ENCODE peak calls at places on chromosome 3, in nine cellular contexts. N is left lung; I is neuronal stem cell; P is naive thymus-derived CD4-positive, alpha-beta T cell; S is right cardiac atrium; D is BE2C; M is trophoblast cell; K is K562; T is sigmoid colon. Z is an unnamed sample.

GRCh38 chr3:8769088-8769822 is at the start of gene OXTR:
- DNase-seq in P (peak; percentile 18), I (peak; percentile 77), M (peak; percentile 85), D (peak; percentile 65), S (peak; percentile 75), K (peak; percentile 93), N (peak; percentile 89), T (no peak), Z (peak; percentile 79)

GRCh38 chr3:22236490-22237271 is 485.7 kb upstream of the ZNF385D start:
- DNase-seq in P (no peak), T (no peak), N (no peak), I (no peak), M (no peak), K (no peak), S (no peak), D (no peak), Z (no peak)

GRCh38 chr3:129611812-129612349 is 5.4 kb upstream of the PLXND1 start:
- DNase-seq in M (peak; percentile 92), S (peak; percentile 86), D (no peak), P (no peak), K (no peak), I (no peak), N (peak; percentile 76), T (no peak), Z (no peak)

GRCh38 chr3:187669675-187670504 is at the start of gene SST:
- DNase-seq in M (peak; percentile 59), D (peak; percentile 15), I (peak; percentile 82), N (peak; percentile 68), T (no peak), P (peak; percentile 4), K (no peak), S (peak; percentile 80), Z (peak; percentile 60)

GRCh38 chr3:189192725-189193124 is 21.0 kb downstream of the TPRG1 start:
- DNase-seq in S (no peak), D (no peak), I (no peak), M (no peak), K (no peak), T (no peak), P (no peak), N (no peak), Z (no peak)

GRCh38 chr3:78178209-78178608 is 1138.3 kb downstream of the ROBO2 start:
- DNase-seq in I (no peak), N (no peak), D (no peak), M (no peak), T (no peak), K (no peak), S (no peak), P (no peak), Z (no peak)

GRCh38 chr3:56613016-56613415 is 56.0 kb downstream of the CCDC66 start:
- DNase-seq in M (no peak), K (no peak), P (peak; percentile 22), S (no peak), T (no peak), I (no peak), N (no peak), D (no peak), Z (no peak)

GRCh38 chr3:127263586-127264231 is 24.1 kb downstream of the PRR20G start:
- DNase-seq in P (no peak), D (no peak), M (no peak), I (no peak), T (no peak), S (no peak), N (no peak), K (no peak), Z (no peak)

GRCh38 chr3:144127700-144128099 is 156.1 kb downstream of the DIPK2A start:
- DNase-seq in P (no peak), T (no peak), K (no peak), N (no peak), D (no peak), M (no peak), S (no peak), I (no peak), Z (no peak)

GRCh38 chr3:67401911-67402310 is 252.5 kb downstream of the SUCLG2 start:
- DNase-seq in M (no peak), P (no peak), I (no peak), D (no peak), N (peak; percentile 50), S (no peak), K (no peak), T (no peak), Z (no peak)

GRCh38 chr3:53780171-53780570 is 66.0 kb downstream of the CHDH start:
- DNase-seq in T (no peak), K (no peak), D (no peak), M (peak; percentile 67), I (no peak), P (no peak), N (no peak), S (no peak), Z (no peak)

GRCh38 chr3:128932516-128933212 is 53.2 kb downstream of the ACAD9 start:
- DNase-seq in S (no peak), D (no peak), T (no peak), K (no peak), P (no peak), N (no peak), I (no peak), M (no peak), Z (no peak)

GRCh38 chr3:113628316-113628715 is 68.1 kb downstream of the USF3 start:
- DNase-seq in P (no peak), N (no peak), K (no peak), M (no peak), I (no peak), T (no peak), S (no peak), D (no peak), Z (no peak)

GRCh38 chr3:9102240-9102841 is 139.1 kb upstream of the RAD18 start:
- DNase-seq in N (no peak), M (no peak), I (peak; percentile 73), K (no peak), D (peak; percentile 22), S (no peak), P (no peak), T (no peak), Z (no peak)

GRCh38 chr3:108472011-108472591 is 38.3 kb downstream of the MYH15 start:
- DNase-seq in P (no peak), S (no peak), I (no peak), N (no peak), M (peak; percentile 24), K (no peak), D (peak; percentile 76), T (no peak), Z (peak; percentile 89)

GRCh38 chr3:84885199-84885882 is 73.4 kb upstream of the CADM2 start:
- DNase-seq in P (no peak), T (no peak), K (no peak), M (no peak), N (no peak), D (no peak), S (no peak), I (no peak), Z (no peak)

GRCh38 chr3:173411288-173412064 is 13.9 kb downstream of the NLGN1 start:
- DNase-seq in P (no peak), D (peak; percentile 15), K (no peak), S (no peak), N (no peak), I (no peak), M (peak; percentile 53), T (no peak), Z (peak; percentile 52)

GRCh38 chr3:141080407-141080806 is 29.3 kb downstream of the SPSB4 start:
- DNase-seq in T (no peak), N (no peak), P (no peak), M (no peak), D (no peak), K (no peak), S (no peak), I (no peak), Z (no peak)
- H3K4me1 ChIP-seq in T (peaks cover 21% of the 10 kb centered on the region), N (peaks cover 13% of the 10 kb centered on the region), P (no peaks in the 10 kb centered on the region), M (peaks cover 76% of the 10 kb centered on the region), D (peaks cover 63% of the 10 kb centered on the region), K (no peaks in the 10 kb centered on the region), S (peaks cover 19% of the 10 kb centered on the region), I (peaks cover 85% of the 10 kb centered on the region), Z (peaks cover 19% of the 10 kb centered on the region)

DNA sequence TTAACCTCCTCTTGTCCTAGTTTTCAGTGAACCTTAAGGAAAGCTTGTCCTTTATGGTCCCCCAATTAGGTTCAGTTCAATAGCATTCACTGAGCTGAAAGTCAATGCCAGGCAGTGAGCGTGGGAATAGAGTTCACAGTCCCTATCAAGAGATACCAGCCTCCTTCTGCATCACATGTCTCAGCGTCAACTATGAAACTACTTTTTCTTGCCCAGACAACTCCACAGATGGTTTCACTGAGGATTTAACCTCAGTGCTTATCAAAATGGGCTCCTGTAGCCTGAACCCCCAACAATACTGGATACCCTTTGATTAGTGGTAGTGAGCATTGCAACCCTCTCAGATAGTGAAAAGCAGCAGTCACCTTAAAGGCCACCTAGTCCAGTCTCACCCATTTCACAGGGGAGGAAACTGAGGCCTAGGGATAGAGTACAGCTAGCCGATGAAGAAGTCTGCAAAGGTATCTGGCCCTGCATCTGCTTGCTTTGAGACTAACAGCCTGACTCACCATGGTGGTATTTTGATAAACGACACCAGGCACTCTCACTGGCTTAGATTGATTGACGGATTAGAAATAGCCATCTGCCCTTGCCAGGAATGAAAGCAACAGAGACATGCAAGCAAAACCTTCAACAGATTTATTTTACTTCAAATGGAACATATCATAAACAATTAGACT is 1.6 kb upstream of the UBA3 start:
- DNase-seq in K (peak; percentile 21), T (no peak), I (no peak), M (peak; percentile 79), S (no peak), N (no peak), P (no peak), D (peak; percentile 49), Z (peak; percentile 9)
- H3K4me1 ChIP-seq in K (peaks cover 9% of the 10 kb centered on the region), T (peaks cover 68% of the 10 kb centered on the region), I (peaks cover 29% of the 10 kb centered on the region), M (peaks cover 20% of the 10 kb centered on the region), S (no peaks in the 10 kb centered on the region), N (peaks cover 74% of the 10 kb centered on the region), P (peaks cover 59% of the 10 kb centered on the region), D (no peaks in the 10 kb centered on the region), Z (peaks cover 27% of the 10 kb centered on the region)

DNA sequence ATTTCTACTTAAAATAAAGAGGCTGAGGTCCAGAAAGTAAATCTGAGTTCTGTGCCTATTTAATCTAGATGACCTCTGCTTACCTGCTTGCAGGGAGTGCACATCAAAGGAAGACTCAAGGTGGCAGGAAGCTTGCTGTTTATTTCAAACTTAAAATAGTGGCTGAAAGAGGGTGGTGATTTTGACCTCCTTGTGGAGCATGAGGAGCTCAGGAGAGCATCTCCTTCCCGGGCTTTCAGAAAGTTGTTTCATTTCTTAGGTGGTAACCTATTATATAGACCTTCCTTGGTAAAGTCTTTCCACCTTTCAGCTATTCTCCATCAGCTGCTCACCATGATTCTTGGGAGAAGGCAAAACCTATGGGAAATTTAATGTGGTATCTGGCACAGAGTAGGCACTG is 494 bp downstream of the GCSAM start:
- DNase-seq in N (no peak), S (no peak), P (no peak), I (no peak), T (no peak), K (no peak), D (no peak), M (no peak), Z (no peak)
- H3K4me1 ChIP-seq in N (peaks cover 4% of the 10 kb centered on the region), S (peaks cover 2% of the 10 kb centered on the region), P (peaks cover 77% of the 10 kb centered on the region), I (peaks cover 18% of the 10 kb centered on the region), T (no peaks in the 10 kb centered on the region), K (peaks cover 7% of the 10 kb centered on the region), D (peaks cover 23% of the 10 kb centered on the region), M (peaks cover 9% of the 10 kb centered on the region), Z (no peaks in the 10 kb centered on the region)

DNA sequence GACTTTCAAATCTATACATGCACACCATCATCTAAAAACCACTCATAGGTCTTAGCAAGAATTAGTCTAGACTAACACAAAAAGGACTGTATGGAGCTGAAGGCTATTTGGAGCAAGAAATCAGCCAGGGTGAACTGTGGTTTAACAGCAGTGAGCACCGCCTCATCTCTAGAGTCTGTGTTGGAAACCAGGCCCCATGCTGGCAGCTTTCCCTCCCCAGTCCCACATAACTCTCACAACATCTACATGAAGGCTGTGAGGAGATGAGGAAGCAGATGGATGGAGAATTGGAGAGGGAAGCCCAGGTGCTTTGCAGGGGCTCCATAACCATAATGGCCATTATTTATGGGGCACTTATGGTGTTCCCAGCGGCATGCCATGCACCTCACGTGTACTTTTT is 133.2 kb upstream of the TOPAZ1 start:
- DNase-seq in D (no peak), N (no peak), M (no peak), I (no peak), P (no peak), K (no peak), T (no peak), S (no peak), Z (no peak)
- H3K4me1 ChIP-seq in D (no peaks in the 10 kb centered on the region), N (peaks cover 3% of the 10 kb centered on the region), M (peaks cover 11% of the 10 kb centered on the region), I (no peaks in the 10 kb centered on the region), P (no peaks in the 10 kb centered on the region), K (no peaks in the 10 kb centered on the region), T (no peaks in the 10 kb centered on the region), S (no peaks in the 10 kb centered on the region), Z (no peaks in the 10 kb centered on the region)